ENCODE peak calls at places on chromosomes 16 and 17, in four cellular contexts. L, O, J and T are unnamed samples. For H3K4me1, the result is how much of the 10 kb centered on the place peaks cover.

GRCh38 chr16:70660672-70661350 is 14.5 kb downstream of the IL34 start:
- DNase-seq in L (no peak), O (no peak), J (no peak), T (no peak)

GRCh38 chr16:55912022-55912421 is 36.8 kb upstream of the CES5A start:
- DNase-seq in L (no peak), O (no peak), J (no peak), T (no peak)

GRCh38 chr16:30699615-30700099 is 686 bp downstream of the SRCAP start:
- DNase-seq in L (no peak), O (no peak), J (no peak), T (no peak)

GRCh38 chr17:44536090-44536960 is 21.0 kb upstream of the FZD2 start:
- DNase-seq in L (peak), O (no peak), J (no peak), T (no peak)

GRCh38 chr17:32971171-32971570 is 20.5 kb upstream of the SPACA3 start:
- DNase-seq in L (peak), O (peak), J (peak), T (no peak)

GRCh38 chr17:73323622-73324455 is 12.0 kb upstream of the CDC42EP4 start:
- DNase-seq in L (peak), O (no peak), J (no peak), T (no peak)

GRCh38 chr16:2090819-2091721 is 43.3 kb downstream of the TSC2 start:
- DNase-seq in L (peak), O (peak), J (peak), T (no peak)

GRCh38 chr16:81204794-81205680 is 33.5 kb upstream of the BCO1 start:
- DNase-seq in L (peak), O (peak), J (peak), T (peak)

DNA sequence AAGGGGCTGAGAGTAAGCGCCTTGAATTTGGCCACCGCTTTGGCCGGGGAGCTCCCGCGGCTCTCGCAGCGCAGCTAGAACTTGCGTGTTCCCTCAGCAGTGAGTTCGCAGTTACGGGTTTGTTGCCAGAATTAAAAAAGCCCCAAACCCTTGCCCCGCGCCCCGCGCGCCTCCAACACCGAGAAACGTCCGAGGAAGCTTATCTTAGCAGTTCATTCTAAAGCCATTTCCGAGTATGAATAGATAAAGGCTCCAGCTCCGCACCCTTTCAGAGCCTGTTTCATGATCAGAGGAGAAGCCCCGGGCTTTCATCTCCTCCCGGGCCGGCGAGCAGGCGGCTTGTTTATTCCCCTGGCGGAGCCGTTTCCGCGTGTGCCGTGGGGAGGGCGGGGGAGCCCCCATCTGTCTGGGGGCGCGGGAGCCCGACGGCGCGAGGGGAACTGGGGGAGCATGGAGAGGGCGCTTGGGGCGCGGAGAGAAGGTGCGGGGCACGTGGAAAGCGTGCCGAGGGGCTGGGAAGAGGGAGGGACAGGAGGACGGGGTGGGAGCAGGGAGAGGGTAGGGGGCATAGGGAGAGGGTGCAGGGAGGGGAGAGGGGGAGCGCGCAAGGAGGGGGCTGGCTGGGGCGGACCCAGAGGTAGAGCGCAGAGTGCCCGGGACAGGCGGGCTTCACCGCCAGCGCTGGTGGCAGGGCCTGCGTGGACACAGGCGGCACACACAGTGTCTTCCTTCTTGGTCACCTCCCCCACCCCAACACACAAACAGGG is 9.9 kb downstream of the TBX4 start:
- DNase-seq in L (peak), O (peak), J (no peak), T (peak)
- H3K4me3 ChIP-seq in L (peak), O (peak), J (no peak), T (peak)

GRCh38 chr17:75680431-75680830 is 13.3 kb downstream of the SAP30BP start:
- DNase-seq in L (no peak), O (no peak), J (no peak), T (no peak)
- H3K4me1 ChIP-seq in L (under half), O (under half), J (under half), T (under half)

DNA sequence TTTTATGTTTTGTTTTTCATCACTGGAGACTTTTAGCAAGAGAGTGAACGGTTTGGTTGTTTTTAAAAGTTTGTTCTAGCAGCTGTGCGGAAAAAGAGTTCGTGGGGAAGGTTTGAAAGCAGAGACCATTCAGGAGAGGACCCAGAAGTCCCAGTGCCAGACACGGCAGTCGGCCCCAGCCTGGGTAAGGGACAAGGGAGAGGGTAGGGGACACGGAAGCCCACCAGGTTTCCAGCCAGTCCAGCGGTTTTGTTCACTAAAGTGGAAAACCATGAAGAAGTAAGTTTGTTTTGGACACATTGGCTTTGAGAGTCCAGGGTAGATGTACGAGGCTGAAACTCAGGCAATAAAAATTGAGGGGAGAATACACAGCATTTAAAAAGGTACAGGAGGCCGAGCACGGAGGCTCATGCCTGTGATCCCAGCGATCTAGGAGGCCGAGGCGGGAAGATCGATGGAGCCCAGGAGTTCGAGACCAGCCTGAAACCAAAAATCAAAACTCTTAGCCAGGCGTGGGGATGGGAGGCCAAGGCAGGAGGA is 56.8 kb upstream of the RPH3AL start:
- DNase-seq in L (no peak), O (no peak), J (no peak), T (no peak)
- H3K4me3 ChIP-seq in L (no peak), O (peak), J (peak), T (peak)

DNA sequence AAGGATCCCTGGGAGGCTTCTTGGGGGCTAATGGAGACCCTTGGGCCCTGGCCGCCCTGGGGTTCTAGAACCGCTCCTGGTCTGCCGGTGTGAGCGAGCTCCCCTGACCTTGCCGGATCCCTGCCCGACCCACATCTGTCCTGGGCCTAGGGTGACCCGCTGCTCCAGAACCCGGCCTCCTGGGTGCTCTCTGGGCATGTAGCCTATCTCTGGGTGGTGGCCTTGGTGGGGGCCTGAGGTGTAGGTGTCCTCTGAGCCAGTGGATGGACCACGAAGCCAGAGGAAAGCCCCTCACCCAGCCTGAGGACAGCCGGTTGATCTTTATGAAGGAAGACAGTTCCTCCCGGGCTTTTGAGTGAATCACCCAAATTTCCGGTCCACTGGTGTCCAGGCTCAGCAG is 10.7 kb upstream of the GSE1 start:
- DNase-seq in L (no peak), O (no peak), J (no peak), T (no peak)
- H3K4me1 ChIP-seq in L (half or more), O (half or more), J (under half), T (under half)

GRCh38 chr16:67246945-67247697 is at the start of gene FHOD1:
- DNase-seq in L (peak), O (peak), J (peak), T (peak)

GRCh38 chr16:67248401-67249177 is at the start of gene SLC9A5:
- DNase-seq in L (no peak), O (peak), J (peak), T (no peak)

GRCh38 chr16:67247698-67248400 is 568 bp upstream of the FHOD1 start:
- DNase-seq in L (no peak), O (no peak), J (peak), T (no peak)

GRCh38 chr16:67249178-67249759 is 490 bp downstream of the SLC9A5 start:
- DNase-seq in L (no peak), O (no peak), J (no peak), T (no peak)

GRCh38 chr16:67249762-67250327 is 1.1 kb downstream of the SLC9A5 start:
- DNase-seq in L (no peak), O (no peak), J (no peak), T (no peak)
- H3K4me3 ChIP-seq in L (no peak), O (peak), J (no peak), T (no peak)

DNA sequence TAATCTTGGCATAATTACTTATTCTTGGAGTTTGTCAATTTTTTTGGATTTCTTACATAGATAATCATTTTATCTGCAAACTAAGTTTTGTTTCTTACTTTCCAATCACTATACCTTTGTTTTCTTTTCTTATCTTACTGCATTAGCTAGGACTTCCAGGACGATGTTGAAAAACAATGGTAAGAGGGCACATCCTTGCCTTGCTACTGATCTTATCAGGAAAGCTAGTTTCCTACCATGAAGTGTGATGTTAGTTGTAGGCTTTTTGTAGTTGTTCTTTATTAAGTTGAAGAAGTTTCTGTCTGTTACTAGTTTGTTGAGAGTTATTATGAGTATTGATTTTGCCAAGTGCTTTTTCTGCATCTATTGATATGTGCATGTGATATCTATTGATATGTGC is 31.0 kb downstream of the CDH13 start:
- DNase-seq in L (no peak), O (no peak), J (no peak), T (no peak)
- H3K4me1 ChIP-seq in L (under half), O (under half), J (half or more), T (under half)

GRCh38 chr16:21284414-21284813 is 6.3 kb upstream of the CRYM start:
- DNase-seq in L (no peak), O (no peak), J (no peak), T (no peak)

GRCh38 chr16:21281698-21282389 is 3.8 kb upstream of the CRYM start:
- DNase-seq in L (no peak), O (no peak), J (no peak), T (no peak)

GRCh38 chr16:21279501-21279900 is 1.4 kb upstream of the CRYM start:
- DNase-seq in L (no peak), O (no peak), J (no peak), T (no peak)

GRCh38 chr16:21277927-21278706 is at the start of gene CRYM:
- DNase-seq in L (peak), O (peak), J (peak), T (peak)

DNA sequence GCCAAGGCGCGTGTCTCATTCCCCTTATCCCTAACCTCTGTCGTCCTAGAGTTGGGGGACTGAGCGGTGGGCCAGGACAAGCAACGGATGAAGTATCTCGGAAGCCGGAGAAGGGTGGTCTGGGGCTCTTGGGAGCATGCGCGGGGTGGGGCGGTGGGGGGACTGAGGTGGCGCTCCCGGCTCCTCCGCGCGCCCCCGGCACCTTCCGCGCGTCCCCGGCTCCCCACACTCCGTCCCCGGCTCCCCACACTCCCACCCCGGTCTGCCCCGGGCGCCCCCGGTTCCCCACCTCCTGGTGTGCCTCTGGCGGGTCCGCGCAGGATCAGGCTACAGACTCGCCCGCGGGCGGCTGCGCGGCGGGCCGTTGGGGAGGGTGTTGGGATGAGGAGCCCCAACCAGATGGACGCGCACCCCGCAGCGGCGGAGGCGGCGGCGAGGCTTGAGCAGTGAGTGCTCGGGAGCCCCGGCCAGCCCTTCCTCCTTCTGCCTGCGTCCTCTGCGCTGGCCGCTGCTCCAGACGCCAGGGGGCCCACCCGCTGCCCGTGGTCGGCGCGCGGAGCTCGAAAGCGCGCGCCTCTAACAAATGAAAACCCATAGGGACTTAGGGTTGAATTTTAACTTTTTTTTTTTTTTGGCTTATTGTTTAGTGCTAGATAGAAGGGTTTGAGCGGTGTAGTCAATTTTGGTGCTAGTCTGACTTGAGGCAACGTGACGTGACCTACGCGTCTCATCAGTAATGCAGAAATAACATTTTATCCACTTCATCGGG is 5.6 kb upstream of the CRYM start:
- DNase-seq in L (peak), O (no peak), J (no peak), T (peak)
- H3K4me3 ChIP-seq in L (peak), O (no peak), J (no peak), T (peak)